ENCODE peak calls at places on chromosomes 11 and 22, in eight cellular contexts. N is heart right ventricle, G is retinal pigment epithelial cell, H is hepatocyte, W is choroid plexus epithelial cell, F is ovary, I is GM12865, J is stomach. E is an unnamed sample.

GRCh38 chr11:75423721-75424120 is 9.3 kb downstream of the KLHL35 start:
- DNase-seq in H (no peak), G (no peak), N (no peak), I (no peak), W (no peak), F (no peak), J (no peak), E (no peak)

GRCh38 chr22:46737105-46737975 is 712 bp downstream of the CERK start:
- DNase-seq in J (no peak), N (no peak), H (peak), I (peak), W (peak), G (no peak), F (peak), E (no peak)

GRCh38 chr11:130212431-130212961 is 52.9 kb downstream of the ST14 start:
- DNase-seq in W (no peak), J (peak), N (no peak), F (no peak), H (no peak), I (no peak), G (no peak), E (no peak)

GRCh38 chr11:120517390-120518315 is 6.1 kb downstream of the GRIK4 start:
- DNase-seq in G (no peak), F (peak), J (no peak), H (peak), N (no peak), W (no peak), I (no peak), E (no peak)

GRCh38 chr11:12050911-12051667 is 42.7 kb upstream of the DKK3 start:
- DNase-seq in F (no peak), H (no peak), G (no peak), J (peak), N (no peak), W (no peak), I (no peak), E (no peak)

GRCh38 chr22:36367479-36367878 is 20.3 kb downstream of the MYH9 start:
- DNase-seq in N (no peak), W (no peak), G (no peak), F (no peak), H (no peak), I (no peak), J (no peak), E (no peak)

GRCh38 chr22:36334838-36335603 is 52.7 kb downstream of the MYH9 start:
- DNase-seq in H (peak), G (no peak), N (no peak), J (no peak), I (no peak), F (no peak), W (peak), E (no peak)

GRCh38 chr22:50051930-50052329 is 6.2 kb downstream of the TTLL8 start:
- DNase-seq in J (no peak), N (no peak), W (no peak), I (no peak), F (no peak), H (no peak), G (no peak), E (no peak)

GRCh38 chr22:40310081-40310770 is 36.1 kb upstream of the ADSL start:
- DNase-seq in W (peak), G (peak), I (no peak), F (no peak), J (no peak), H (peak), N (no peak), E (peak)

GRCh38 chr11:35550374-35551036 is 25.1 kb upstream of the PAMR1 start:
- DNase-seq in W (no peak), H (no peak), G (no peak), N (no peak), I (no peak), F (no peak), J (no peak), E (no peak)

GRCh38 chr11:75050516-75050915 is 46.2 kb downstream of the OR2AT4 start:
- DNase-seq in W (no peak), J (no peak), N (no peak), G (no peak), I (no peak), H (no peak), F (no peak), E (no peak)

GRCh38 chr11:46290598-46291309 is 13.3 kb downstream of the CREB3L1 start:
- DNase-seq in H (peak), N (peak), W (peak), G (no peak), F (peak), I (no peak), J (peak), E (peak)

GRCh38 chr11:124482362-124483147 is 37.1 kb upstream of the OR8B8 start:
- DNase-seq in G (no peak), W (peak), F (no peak), H (peak), N (no peak), I (no peak), J (no peak), E (no peak)

GRCh38 chr11:44577231-44577834 is 11.9 kb downstream of the CD82 start:
- DNase-seq in W (no peak), N (no peak), I (no peak), G (no peak), H (no peak), J (peak), F (no peak), E (no peak)

GRCh38 chr11:1382429-1382828 is 7.3 kb upstream of the BRSK2 start:
- DNase-seq in W (no peak), G (no peak), F (no peak), N (no peak), H (no peak), I (no peak), J (no peak), E (no peak)

GRCh38 chr11:2470495-2470894 is 25.7 kb downstream of the KCNQ1 start:
- DNase-seq in W (no peak), J (no peak), G (no peak), H (no peak), N (no peak), F (no peak), I (no peak), E (no peak)

GRCh38 chr22:29627196-29627535 is 23.7 kb downstream of the NF2 start:
- DNase-seq in I (no peak), N (no peak), G (no peak), F (no peak), H (no peak), J (no peak), W (no peak), E (no peak)

GRCh38 chr11:46669606-46670243 is 30.7 kb downstream of the ARHGAP1 start:
- DNase-seq in I (no peak), G (peak), F (no peak), J (peak), N (no peak), H (no peak), W (peak), E (no peak)

DNA sequence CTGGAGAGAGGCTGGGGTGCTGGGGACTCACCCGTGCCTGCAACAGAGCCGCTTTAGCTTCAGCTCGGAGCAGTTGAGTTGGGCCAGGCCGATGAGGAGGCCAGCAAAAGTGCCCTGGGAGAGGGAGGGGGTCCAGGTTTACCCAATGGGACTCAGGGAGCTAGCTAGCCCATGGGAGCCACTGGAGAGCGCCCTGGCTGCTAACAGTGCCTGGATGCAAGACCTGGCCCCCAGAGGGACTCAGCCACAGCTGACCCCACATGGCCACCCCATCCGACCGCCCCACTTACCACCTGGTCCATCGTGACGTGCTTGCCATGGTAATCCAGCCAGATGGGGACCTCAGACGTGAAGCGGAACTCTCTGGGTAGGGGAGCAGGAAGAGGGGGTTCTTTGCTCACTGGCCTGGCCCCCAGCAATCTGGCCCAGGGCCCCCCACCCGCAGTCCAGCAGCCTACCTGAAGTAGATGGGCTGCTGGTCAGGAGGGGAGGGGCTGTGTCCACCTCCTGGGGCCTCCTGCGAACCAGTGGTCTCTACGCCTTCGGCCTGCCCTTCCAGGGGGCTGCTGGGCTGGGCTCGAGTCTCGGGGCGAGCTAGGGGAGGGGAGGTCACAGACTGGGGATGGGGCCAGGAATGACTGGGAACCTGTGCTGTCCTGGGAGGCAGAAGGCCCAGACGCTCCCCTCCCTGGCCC is 19.1 kb upstream of the EHD1 start:
- DNase-seq in I (no peak), H (no peak), N (no peak), W (no peak), F (no peak), J (no peak), G (no peak), E (no peak)
- H3K4me3 ChIP-seq in I (no peak), H (no peak), N (no peak), W (no peak), F (no peak), J (no peak), G (no peak), E (no peak)

GRCh38 chr11:72069200-72069599 is 11.1 kb downstream of the NUMA1 start:
- DNase-seq in F (no peak), N (no peak), W (peak), J (no peak), H (no peak), G (no peak), I (peak), E (no peak)
- H3K4me3 ChIP-seq in F (no peak), N (no peak), W (no peak), J (no peak), H (no peak), G (no peak), I (peak), E (peak)

GRCh38 chr22:19522881-19523239 is 1.4 kb downstream of the CLDN5 start:
- DNase-seq in G (no peak), W (no peak), F (no peak), H (no peak), I (no peak), N (no peak), J (no peak), E (no peak)

GRCh38 chr22:19523240-19524169 is 705 bp downstream of the CLDN5 start:
- DNase-seq in G (no peak), I (peak), N (no peak), W (peak), F (no peak), H (no peak), J (no peak), E (no peak)

GRCh38 chr22:19520566-19521305 is 3.5 kb downstream of the CLDN5 start:
- DNase-seq in H (no peak), J (no peak), N (no peak), G (no peak), F (no peak), W (no peak), I (no peak), E (no peak)

GRCh38 chr22:19524170-19525115 is at the start of gene CLDN5:
- DNase-seq in I (no peak), N (peak), W (peak), H (no peak), J (no peak), G (no peak), F (no peak), E (no peak)

GRCh38 chr22:19522190-19522880 is 1.9 kb downstream of the CLDN5 start:
- DNase-seq in G (no peak), W (no peak), N (peak), I (no peak), H (no peak), J (no peak), F (no peak), E (no peak)
- H3K4me3 ChIP-seq in G (no peak), W (no peak), N (peak), I (no peak), H (no peak), J (peak), F (peak), E (no peak)

GRCh38 chr11:134399996-134400395 is 12.0 kb downstream of the B3GAT1 start:
- DNase-seq in J (no peak), F (no peak), H (no peak), I (no peak), W (no peak), N (no peak), G (no peak), E (no peak)

GRCh38 chr11:134397304-134398078 is 14.6 kb downstream of the B3GAT1 start:
- DNase-seq in H (no peak), N (no peak), I (no peak), F (no peak), W (no peak), G (no peak), J (no peak), E (no peak)

GRCh38 chr11:134398644-134399292 is 13.3 kb downstream of the B3GAT1 start:
- DNase-seq in I (no peak), W (no peak), H (no peak), F (no peak), N (no peak), J (no peak), G (no peak), E (no peak)

GRCh38 chr11:134399293-134399654 is 12.8 kb downstream of the B3GAT1 start:
- DNase-seq in G (no peak), J (no peak), I (no peak), H (no peak), W (no peak), F (no peak), N (no peak), E (no peak)

GRCh38 chr11:134398079-134398444 is 14.0 kb downstream of the B3GAT1 start:
- DNase-seq in N (no peak), I (no peak), W (no peak), H (no peak), J (peak), G (no peak), F (no peak), E (no peak)
- H3K4me3 ChIP-seq in N (no peak), I (no peak), W (no peak), H (no peak), J (no peak), G (no peak), F (no peak), E (no peak)

GRCh38 chr11:86064236-86064803 is 4.6 kb downstream of the PICALM start:
- DNase-seq in W (peak), H (no peak), G (peak), F (no peak), I (no peak), N (no peak), J (no peak), E (no peak)

GRCh38 chr11:86061483-86061882 is 7.4 kb downstream of the PICALM start:
- DNase-seq in F (no peak), G (no peak), J (no peak), H (no peak), I (no peak), N (no peak), W (no peak), E (no peak)

GRCh38 chr11:86066033-86066432 is 2.9 kb downstream of the PICALM start:
- DNase-seq in I (no peak), G (no peak), F (no peak), N (no peak), J (no peak), W (no peak), H (no peak), E (no peak)

GRCh38 chr11:86062719-86063118 is 6.2 kb downstream of the PICALM start:
- DNase-seq in W (peak), H (no peak), J (no peak), I (peak), G (no peak), N (no peak), F (no peak), E (no peak)

GRCh38 chr11:86063536-86063935 is 5.3 kb downstream of the PICALM start:
- DNase-seq in N (no peak), I (no peak), W (no peak), H (no peak), J (no peak), F (no peak), G (no peak), E (no peak)
- H3K4me3 ChIP-seq in N (no peak), I (peak), W (peak), H (no peak), J (no peak), F (no peak), G (no peak), E (no peak)

GRCh38 chr11:14381968-14382367 is 23.0 kb upstream of the RRAS2 start:
- DNase-seq in H (no peak), I (no peak), N (no peak), F (no peak), J (no peak), G (no peak), W (no peak), E (no peak)

GRCh38 chr11:14376920-14377319 is 17.9 kb upstream of the RRAS2 start:
- DNase-seq in H (peak), W (peak), G (peak), N (no peak), J (no peak), I (no peak), F (no peak), E (no peak)

GRCh38 chr11:14378171-14378570 is 19.2 kb upstream of the RRAS2 start:
- DNase-seq in W (no peak), F (no peak), H (no peak), I (no peak), J (no peak), N (no peak), G (no peak), E (no peak)

GRCh38 chr11:14380947-14381555 is 22.1 kb upstream of the RRAS2 start:
- DNase-seq in N (peak), H (peak), F (peak), I (peak), G (no peak), W (peak), J (peak), E (no peak)

GRCh38 chr11:14380125-14380936 is 21.3 kb upstream of the RRAS2 start:
- DNase-seq in H (no peak), J (no peak), G (no peak), N (no peak), W (no peak), F (no peak), I (no peak), E (no peak)
- H3K4me3 ChIP-seq in H (peak), J (peak), G (peak), N (peak), W (peak), F (peak), I (peak), E (peak)

GRCh38 chr11:94702481-94702880 is 65.7 kb upstream of the AMOTL1 start:
- DNase-seq in F (no peak), H (no peak), N (no peak), G (no peak), W (no peak), J (no peak), I (no peak), E (no peak)

GRCh38 chr11:94705419-94705818 is 62.7 kb upstream of the AMOTL1 start:
- DNase-seq in N (peak), W (no peak), H (no peak), F (no peak), G (no peak), I (no peak), J (no peak), E (no peak)

GRCh38 chr11:94708642-94709041 is 59.5 kb upstream of the AMOTL1 start:
- DNase-seq in W (no peak), J (no peak), N (no peak), G (no peak), I (no peak), F (no peak), H (no peak), E (no peak)

GRCh38 chr11:94708176-94708575 is 60.0 kb upstream of the AMOTL1 start:
- DNase-seq in I (no peak), J (no peak), H (no peak), N (no peak), G (no peak), F (no peak), W (no peak), E (no peak)

DNA sequence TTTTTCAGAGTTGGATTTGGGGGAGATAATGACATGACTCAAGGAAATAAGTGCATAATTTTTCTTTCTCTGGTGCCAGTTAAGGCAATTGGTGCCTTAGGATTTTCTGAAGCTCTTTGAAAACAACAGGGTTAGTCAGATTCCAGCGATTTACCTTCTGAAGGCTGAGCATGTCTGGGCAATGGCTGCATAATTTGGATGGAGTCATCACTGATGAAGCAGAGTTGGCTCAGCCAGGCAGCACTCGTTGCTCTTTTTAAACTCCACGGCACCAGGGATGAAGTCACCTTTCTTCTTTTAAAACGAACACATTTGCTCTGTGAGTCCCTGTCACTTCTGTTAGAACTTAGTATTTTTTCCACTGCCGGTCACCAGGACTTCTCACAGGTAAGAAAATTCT is 61.9 kb upstream of the AMOTL1 start:
- DNase-seq in N (peak), H (peak), W (no peak), J (no peak), F (no peak), G (no peak), I (no peak), E (no peak)
- H3K4me3 ChIP-seq in N (peak), H (no peak), W (no peak), J (no peak), F (no peak), G (no peak), I (no peak), E (no peak)

GRCh38 chr11:109862808-109863207 is 230.4 kb upstream of the ZC3H12C start:
- DNase-seq in I (no peak), F (no peak), H (no peak), N (no peak), W (no peak), J (no peak), G (no peak), E (no peak)

GRCh38 chr11:109856958-109857357 is 236.2 kb upstream of the ZC3H12C start:
- DNase-seq in I (no peak), F (no peak), J (no peak), W (no peak), G (no peak), H (no peak), N (no peak), E (no peak)

GRCh38 chr11:109857637-109858036 is 235.6 kb upstream of the ZC3H12C start:
- DNase-seq in F (no peak), H (no peak), I (no peak), N (no peak), J (no peak), W (no peak), G (no peak), E (no peak)

GRCh38 chr11:109858152-109858551 is 235.0 kb upstream of the ZC3H12C start:
- DNase-seq in F (no peak), H (no peak), J (no peak), G (no peak), I (no peak), N (no peak), W (no peak), E (no peak)

GRCh38 chr11:109859325-109859724 is 233.9 kb upstream of the ZC3H12C start:
- DNase-seq in G (no peak), H (no peak), F (no peak), N (no peak), W (peak), I (no peak), J (no peak), E (no peak)
- H3K4me3 ChIP-seq in G (no peak), H (no peak), F (no peak), N (no peak), W (no peak), I (no peak), J (no peak), E (no peak)